ENCODE peak calls at places on chromosome 1, in nine cellular contexts. One of them, this sample, is unnamed. For H3K36me3 and H3K4me1, the result is how much of the 10 kb centered on the place peaks cover.

GRCh38 chr1:161139765-161140164 is 7.3 kb upstream of the DEDD start:
- DNase-seq in CD8-positive, alpha-beta T cell: peak
- DNase-seq in transverse colon: no peak
- DNase-seq in upper lobe of right lung: no peak
- DNase-seq in SK-N-SH: peak
- DNase-seq in DND-41: peak
- DNase-seq in endothelial cell of umbilical vein: peak
- DNase-seq in prostate gland: peak
- DNase-seq in psoas muscle: no peak
- DNase-seq in this sample: no peak

GRCh38 chr1:55747285-55747890 is 532.2 kb upstream of the USP24 start:
- DNase-seq in CD8-positive, alpha-beta T cell: no peak
- DNase-seq in transverse colon: no peak
- DNase-seq in upper lobe of right lung: no peak
- DNase-seq in SK-N-SH: no peak
- DNase-seq in DND-41: no peak
- DNase-seq in endothelial cell of umbilical vein: no peak
- DNase-seq in prostate gland: no peak
- DNase-seq in psoas muscle: no peak
- DNase-seq in this sample: peak

GRCh38 chr1:27638047-27638734 is 3.2 kb upstream of the FGR start:
- DNase-seq in CD8-positive, alpha-beta T cell: no peak
- DNase-seq in transverse colon: no peak
- DNase-seq in upper lobe of right lung: no peak
- DNase-seq in SK-N-SH: no peak
- DNase-seq in DND-41: no peak
- DNase-seq in endothelial cell of umbilical vein: no peak
- DNase-seq in prostate gland: no peak
- DNase-seq in psoas muscle: no peak
- DNase-seq in this sample: no peak

GRCh38 chr1:97461782-97462181 is 459.1 kb downstream of the DPYD start:
- DNase-seq in CD8-positive, alpha-beta T cell: no peak
- DNase-seq in transverse colon: no peak
- DNase-seq in upper lobe of right lung: no peak
- DNase-seq in SK-N-SH: no peak
- DNase-seq in DND-41: no peak
- DNase-seq in endothelial cell of umbilical vein: no peak
- DNase-seq in prostate gland: no peak
- DNase-seq in psoas muscle: no peak
- DNase-seq in this sample: no peak

GRCh38 chr1:116911166-116911553 is 1.4 kb downstream of the PTGFRN start:
- DNase-seq in CD8-positive, alpha-beta T cell: no peak
- DNase-seq in transverse colon: no peak
- DNase-seq in upper lobe of right lung: no peak
- DNase-seq in SK-N-SH: peak
- DNase-seq in DND-41: no peak
- DNase-seq in endothelial cell of umbilical vein: no peak
- DNase-seq in prostate gland: no peak
- DNase-seq in psoas muscle: no peak
- DNase-seq in this sample: no peak

GRCh38 chr1:16237343-16237830 is 404 bp upstream of the CPLANE2 start:
- DNase-seq in CD8-positive, alpha-beta T cell: no peak
- DNase-seq in transverse colon: no peak
- DNase-seq in upper lobe of right lung: no peak
- DNase-seq in SK-N-SH: no peak
- DNase-seq in DND-41: no peak
- DNase-seq in endothelial cell of umbilical vein: no peak
- DNase-seq in prostate gland: no peak
- DNase-seq in psoas muscle: no peak
- DNase-seq in this sample: peak

GRCh38 chr1:154871374-154871773 is 1.3 kb upstream of the KCNN3 start:
- DNase-seq in CD8-positive, alpha-beta T cell: no peak
- DNase-seq in transverse colon: no peak
- DNase-seq in upper lobe of right lung: peak
- DNase-seq in SK-N-SH: no peak
- DNase-seq in DND-41: no peak
- DNase-seq in endothelial cell of umbilical vein: no peak
- DNase-seq in prostate gland: no peak
- DNase-seq in psoas muscle: no peak
- DNase-seq in this sample: peak

GRCh38 chr1:1173061-1173792 is 453 bp upstream of the TTLL10 start:
- DNase-seq in CD8-positive, alpha-beta T cell: no peak
- DNase-seq in transverse colon: no peak
- DNase-seq in upper lobe of right lung: no peak
- DNase-seq in SK-N-SH: no peak
- DNase-seq in DND-41: no peak
- DNase-seq in endothelial cell of umbilical vein: no peak
- DNase-seq in prostate gland: no peak
- DNase-seq in psoas muscle: no peak
- DNase-seq in this sample: peak

GRCh38 chr1:41360074-41361027 is 883 bp upstream of the FOXO6 start:
- DNase-seq in CD8-positive, alpha-beta T cell: no peak
- DNase-seq in transverse colon: no peak
- DNase-seq in upper lobe of right lung: peak
- DNase-seq in SK-N-SH: no peak
- DNase-seq in DND-41: no peak
- DNase-seq in endothelial cell of umbilical vein: no peak
- DNase-seq in prostate gland: no peak
- DNase-seq in psoas muscle: no peak
- DNase-seq in this sample: no peak

GRCh38 chr1:238951809-238952208 is 434.6 kb upstream of the CHRM3 start:
- DNase-seq in CD8-positive, alpha-beta T cell: no peak
- DNase-seq in transverse colon: no peak
- DNase-seq in upper lobe of right lung: no peak
- DNase-seq in SK-N-SH: peak
- DNase-seq in DND-41: no peak
- DNase-seq in endothelial cell of umbilical vein: no peak
- DNase-seq in prostate gland: no peak
- DNase-seq in psoas muscle: no peak
- DNase-seq in this sample: no peak

GRCh38 chr1:152718238-152718637 is 10.3 kb downstream of the LCE4A start:
- DNase-seq in CD8-positive, alpha-beta T cell: no peak
- DNase-seq in transverse colon: no peak
- DNase-seq in upper lobe of right lung: no peak
- DNase-seq in SK-N-SH: no peak
- DNase-seq in DND-41: no peak
- DNase-seq in endothelial cell of umbilical vein: no peak
- DNase-seq in prostate gland: no peak
- DNase-seq in psoas muscle: no peak
- DNase-seq in this sample: no peak

GRCh38 chr1:44660176-44660575 is 14.1 kb downstream of the TMEM53 start:
- DNase-seq in CD8-positive, alpha-beta T cell: no peak
- DNase-seq in transverse colon: peak
- DNase-seq in upper lobe of right lung: peak
- DNase-seq in SK-N-SH: peak
- DNase-seq in DND-41: no peak
- DNase-seq in endothelial cell of umbilical vein: no peak
- DNase-seq in prostate gland: peak
- DNase-seq in psoas muscle: peak
- DNase-seq in this sample: no peak

GRCh38 chr1:229339520-229339919 is 3.3 kb downstream of the CCSAP start:
- DNase-seq in CD8-positive, alpha-beta T cell: no peak
- DNase-seq in transverse colon: no peak
- DNase-seq in upper lobe of right lung: no peak
- DNase-seq in SK-N-SH: no peak
- DNase-seq in DND-41: peak
- DNase-seq in endothelial cell of umbilical vein: no peak
- DNase-seq in prostate gland: no peak
- DNase-seq in psoas muscle: no peak
- DNase-seq in this sample: peak

DNA sequence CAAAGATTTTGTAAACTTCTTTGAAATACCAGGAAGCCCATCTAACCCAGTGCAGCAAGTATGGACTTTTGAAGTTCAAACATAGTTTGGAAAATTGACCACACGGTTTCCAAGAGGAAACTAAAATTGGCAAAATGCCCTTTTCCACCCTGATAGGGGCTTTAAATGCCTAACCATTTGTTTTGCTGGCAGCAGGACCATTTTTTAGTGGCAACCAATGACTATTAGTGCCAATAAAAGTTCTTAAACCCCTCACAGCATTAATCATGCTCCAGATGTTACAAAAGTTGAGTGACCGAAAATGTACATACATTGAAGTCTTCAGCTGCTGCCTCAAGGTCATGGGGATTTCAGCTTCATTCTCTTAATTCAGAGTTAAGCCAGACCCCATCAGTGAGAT is 46.4 kb upstream of the ENAH start:
- DNase-seq in CD8-positive, alpha-beta T cell: no peak
- DNase-seq in transverse colon: no peak
- DNase-seq in upper lobe of right lung: no peak
- DNase-seq in SK-N-SH: no peak
- DNase-seq in DND-41: no peak
- DNase-seq in endothelial cell of umbilical vein: peak
- DNase-seq in prostate gland: no peak
- DNase-seq in psoas muscle: no peak
- DNase-seq in this sample: no peak
- H3K4me3 ChIP-seq in CD8-positive, alpha-beta T cell: no peak
- H3K4me3 ChIP-seq in transverse colon: no peak
- H3K4me3 ChIP-seq in upper lobe of right lung: no peak
- H3K4me3 ChIP-seq in SK-N-SH: peak
- H3K4me3 ChIP-seq in DND-41: no peak
- H3K4me3 ChIP-seq in endothelial cell of umbilical vein: no peak
- H3K4me3 ChIP-seq in prostate gland: no peak
- H3K4me3 ChIP-seq in psoas muscle: no peak
- H3K4me3 ChIP-seq in this sample: no peak

DNA sequence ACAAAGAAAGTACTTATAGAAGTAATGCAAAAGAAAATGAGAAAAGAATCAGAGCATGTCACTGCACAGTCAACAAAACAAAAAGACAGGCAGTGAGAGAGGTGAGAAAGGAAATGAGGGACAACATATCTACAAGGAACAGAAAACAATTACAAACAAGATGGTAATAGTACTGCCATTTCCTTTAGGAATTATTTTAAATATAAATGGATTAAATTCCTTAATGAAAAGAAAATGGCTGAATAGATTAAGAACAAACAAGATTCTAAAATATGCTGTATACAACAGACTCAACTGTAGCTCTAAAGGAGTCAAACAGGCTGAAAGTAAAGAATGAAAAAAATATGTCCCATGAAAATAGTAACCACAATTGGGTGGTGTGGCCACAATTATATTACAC is 22.1 kb upstream of the ZNF124 start:
- DNase-seq in CD8-positive, alpha-beta T cell: no peak
- DNase-seq in transverse colon: no peak
- DNase-seq in upper lobe of right lung: no peak
- DNase-seq in SK-N-SH: no peak
- DNase-seq in DND-41: no peak
- DNase-seq in endothelial cell of umbilical vein: no peak
- DNase-seq in prostate gland: no peak
- DNase-seq in psoas muscle: no peak
- DNase-seq in this sample: no peak
- H3K36me3 ChIP-seq in CD8-positive, alpha-beta T cell: under half
- H3K36me3 ChIP-seq in transverse colon: half or more
- H3K36me3 ChIP-seq in upper lobe of right lung: under half
- H3K36me3 ChIP-seq in SK-N-SH: half or more
- H3K36me3 ChIP-seq in DND-41: half or more
- H3K36me3 ChIP-seq in endothelial cell of umbilical vein: under half
- H3K36me3 ChIP-seq in prostate gland: under half
- H3K36me3 ChIP-seq in psoas muscle: half or more
- H3K36me3 ChIP-seq in this sample: under half

GRCh38 chr1:226654508-226655124 is 84.5 kb downstream of the ITPKB start:
- DNase-seq in CD8-positive, alpha-beta T cell: no peak
- DNase-seq in transverse colon: no peak
- DNase-seq in upper lobe of right lung: no peak
- DNase-seq in SK-N-SH: no peak
- DNase-seq in DND-41: no peak
- DNase-seq in endothelial cell of umbilical vein: no peak
- DNase-seq in prostate gland: no peak
- DNase-seq in psoas muscle: peak
- DNase-seq in this sample: peak

GRCh38 chr1:226656201-226656600 is 82.9 kb downstream of the ITPKB start:
- DNase-seq in CD8-positive, alpha-beta T cell: no peak
- DNase-seq in transverse colon: no peak
- DNase-seq in upper lobe of right lung: no peak
- DNase-seq in SK-N-SH: no peak
- DNase-seq in DND-41: no peak
- DNase-seq in endothelial cell of umbilical vein: no peak
- DNase-seq in prostate gland: no peak
- DNase-seq in psoas muscle: peak
- DNase-seq in this sample: peak

GRCh38 chr1:226656601-226657277 is 82.3 kb downstream of the ITPKB start:
- DNase-seq in CD8-positive, alpha-beta T cell: peak
- DNase-seq in transverse colon: peak
- DNase-seq in upper lobe of right lung: no peak
- DNase-seq in SK-N-SH: peak
- DNase-seq in DND-41: no peak
- DNase-seq in endothelial cell of umbilical vein: peak
- DNase-seq in prostate gland: peak
- DNase-seq in psoas muscle: peak
- DNase-seq in this sample: peak

GRCh38 chr1:226654046-226654445 is 85.0 kb downstream of the ITPKB start:
- DNase-seq in CD8-positive, alpha-beta T cell: no peak
- DNase-seq in transverse colon: no peak
- DNase-seq in upper lobe of right lung: no peak
- DNase-seq in SK-N-SH: no peak
- DNase-seq in DND-41: peak
- DNase-seq in endothelial cell of umbilical vein: no peak
- DNase-seq in prostate gland: no peak
- DNase-seq in psoas muscle: peak
- DNase-seq in this sample: peak

DNA sequence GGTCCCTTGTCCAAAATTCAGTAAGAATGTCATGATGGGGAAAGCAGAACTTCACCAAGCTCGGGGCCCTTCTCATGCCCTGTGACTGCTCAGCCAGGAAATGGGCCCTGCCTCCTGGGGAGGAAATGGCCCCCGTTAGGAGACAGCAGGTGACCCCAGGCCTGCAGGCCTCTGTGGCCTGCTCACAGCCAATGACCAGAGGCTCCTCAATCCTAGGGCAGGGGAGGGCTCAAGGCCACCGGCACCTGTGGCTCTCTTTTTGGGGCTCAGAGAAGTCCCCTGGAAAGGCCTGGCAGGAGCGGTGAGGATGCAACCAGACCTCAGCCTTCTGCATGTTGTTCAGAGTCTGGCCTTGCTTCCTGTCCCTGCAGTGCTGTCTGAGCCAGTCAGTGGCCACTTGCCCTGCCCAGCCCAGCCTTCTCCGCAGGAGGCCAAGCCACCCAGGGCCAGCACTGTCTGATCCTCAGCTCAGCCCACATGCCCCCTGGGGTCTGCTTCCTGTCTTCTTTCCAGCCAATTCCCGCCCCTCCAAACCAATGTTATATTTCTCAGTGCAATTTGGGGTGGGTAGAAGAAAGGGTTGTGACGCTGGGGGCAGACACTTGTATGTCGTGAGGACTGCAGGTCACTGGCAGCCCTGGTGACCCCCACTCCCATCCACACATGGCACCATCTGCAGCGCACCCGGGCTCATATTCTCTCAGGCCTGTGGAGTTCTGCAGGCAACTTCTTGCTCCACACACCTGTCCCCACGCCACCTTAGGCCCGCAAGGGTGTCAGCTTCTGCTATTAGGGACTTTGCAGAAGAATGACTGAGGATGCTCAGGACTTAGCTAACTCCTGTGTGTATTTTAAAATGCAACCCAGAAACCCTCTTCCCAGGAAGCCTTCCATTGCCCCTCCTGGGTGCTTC is 83.6 kb downstream of the ITPKB start:
- DNase-seq in CD8-positive, alpha-beta T cell: no peak
- DNase-seq in transverse colon: no peak
- DNase-seq in upper lobe of right lung: no peak
- DNase-seq in SK-N-SH: no peak
- DNase-seq in DND-41: peak
- DNase-seq in endothelial cell of umbilical vein: no peak
- DNase-seq in prostate gland: no peak
- DNase-seq in psoas muscle: peak
- DNase-seq in this sample: peak
- H3K4me1 ChIP-seq in CD8-positive, alpha-beta T cell: under half
- H3K4me1 ChIP-seq in transverse colon: under half
- H3K4me1 ChIP-seq in upper lobe of right lung: half or more
- H3K4me1 ChIP-seq in SK-N-SH: under half
- H3K4me1 ChIP-seq in DND-41: half or more
- H3K4me1 ChIP-seq in endothelial cell of umbilical vein: under half
- H3K4me1 ChIP-seq in prostate gland: under half
- H3K4me1 ChIP-seq in psoas muscle: half or more
- H3K4me1 ChIP-seq in this sample: under half

GRCh38 chr1:7047866-7048265 is 262.6 kb downstream of the CAMTA1 start:
- DNase-seq in CD8-positive, alpha-beta T cell: no peak
- DNase-seq in transverse colon: no peak
- DNase-seq in upper lobe of right lung: no peak
- DNase-seq in SK-N-SH: peak
- DNase-seq in DND-41: no peak
- DNase-seq in endothelial cell of umbilical vein: no peak
- DNase-seq in prostate gland: no peak
- DNase-seq in psoas muscle: no peak
- DNase-seq in this sample: no peak
- H3K4me3 ChIP-seq in CD8-positive, alpha-beta T cell: no peak
- H3K4me3 ChIP-seq in transverse colon: no peak
- H3K4me3 ChIP-seq in upper lobe of right lung: no peak
- H3K4me3 ChIP-seq in SK-N-SH: no peak
- H3K4me3 ChIP-seq in DND-41: no peak
- H3K4me3 ChIP-seq in endothelial cell of umbilical vein: no peak
- H3K4me3 ChIP-seq in prostate gland: no peak
- H3K4me3 ChIP-seq in psoas muscle: no peak
- H3K4me3 ChIP-seq in this sample: no peak

This sample was measured in aorta.